ENCODE peak calls at places on chromosomes 11 and 22, in five cellular contexts. C is Kasumi-1, K is left ventricle myocardium inferior, D is prostate gland, Z is IMR-90. I is an unnamed sample.

GRCh38 chr11:76787911-76788596 is 4.9 kb downstream of the TSKU start:
- DNase-seq in C (no peak), K (no peak), D (no peak), Z (peak), I (peak)

GRCh38 chr11:114738954-114739353 is 60.6 kb downstream of the NXPE2 start:
- DNase-seq in C (peak), K (no peak), D (peak), Z (peak), I (no peak)

GRCh38 chr11:10934293-10934850 is 76.5 kb upstream of the ZBED5 start:
- DNase-seq in C (no peak), K (no peak), D (peak), Z (no peak), I (no peak)

GRCh38 chr11:5603326-5603725 is 6.9 kb downstream of the TRIM6 start:
- DNase-seq in C (no peak), K (no peak), D (no peak), Z (no peak), I (no peak)

GRCh38 chr22:40046126-40046525 is 51.4 kb downstream of the FAM83F start:
- DNase-seq in C (peak), K (no peak), D (no peak), Z (no peak), I (no peak)

GRCh38 chr11:75400110-75400865 is 970 bp downstream of the RPS3 start:
- DNase-seq in C (no peak), K (no peak), D (no peak), Z (peak), I (no peak)

GRCh38 chr11:79544324-79544723 is 103.5 kb upstream of the TENM4 start:
- DNase-seq in C (no peak), K (no peak), D (no peak), Z (no peak), I (no peak)

GRCh38 chr11:48103621-48104561 is 112.7 kb upstream of the OR4B1 start:
- DNase-seq in C (no peak), K (no peak), D (peak), Z (peak), I (peak)

GRCh38 chr11:74134661-74135515 is 35.9 kb downstream of the C2CD3 start:
- DNase-seq in C (no peak), K (no peak), D (no peak), Z (peak), I (peak)

GRCh38 chr22:36384766-36385400 is 2.9 kb downstream of the MYH9 start:
- DNase-seq in C (peak), K (no peak), D (no peak), Z (no peak), I (peak)

GRCh38 chr11:62669420-62670161 is 1.9 kb upstream of the UQCC3 start:
- DNase-seq in C (no peak), K (no peak), D (no peak), Z (no peak), I (peak)

GRCh38 chr11:32154275-32154674 is 63.4 kb downstream of the RCN1 start:
- DNase-seq in C (peak), K (no peak), D (no peak), Z (peak), I (peak)

GRCh38 chr11:77771135-77771534 is 49.4 kb downstream of the RSF1 start:
- DNase-seq in C (peak), K (no peak), D (no peak), Z (no peak), I (no peak)

GRCh38 chr11:111063711-111064110 is 181.8 kb upstream of the POU2AF2 start:
- DNase-seq in C (no peak), K (no peak), D (no peak), Z (peak), I (peak)

GRCh38 chr22:38753894-38754246 is 1.9 kb downstream of the SUN2 start:
- DNase-seq in C (no peak), K (no peak), D (no peak), Z (no peak), I (no peak)

GRCh38 chr22:37187891-37188761 is at the start of gene C1QTNF6:
- DNase-seq in C (no peak), K (peak), D (no peak), Z (peak), I (peak)

GRCh38 chr22:37544955-37545702 is 15.2 kb upstream of the CDC42EP1 start:
- DNase-seq in C (peak), K (peak), D (no peak), Z (peak), I (peak)

GRCh38 chr11:71934213-71934612 is 5.4 kb downstream of the RNF121 start:
- DNase-seq in C (no peak), K (no peak), D (no peak), Z (no peak), I (no peak)

GRCh38 chr11:76291576-76292526 is 85.5 kb upstream of the WNT11 start:
- DNase-seq in C (no peak), K (no peak), D (no peak), Z (no peak), I (no peak)

GRCh38 chr11:315516-315994 is 1.7 kb downstream of the IFITM1 start:
- DNase-seq in C (no peak), K (peak), D (no peak), Z (no peak), I (no peak)

GRCh38 chr22:29394931-29395581 is 6.7 kb upstream of the AP1B1 start:
- DNase-seq in C (peak), K (peak), D (peak), Z (peak), I (peak)

GRCh38 chr11:47861762-47862161 is 13.6 kb upstream of the NUP160 start:
- DNase-seq in C (no peak), K (no peak), D (no peak), Z (peak), I (peak)

GRCh38 chr11:127943763-127944162 is 643.6 kb downstream of the ETS1 start:
- DNase-seq in C (no peak), K (no peak), D (no peak), Z (no peak), I (no peak)

GRCh38 chr11:20058749-20059458 is 101.4 kb downstream of the DBX1 start:
- DNase-seq in C (no peak), K (no peak), D (no peak), Z (peak), I (no peak)

GRCh38 chr11:6655790-6656580 is at the start of gene DCHS1:
- DNase-seq in C (no peak), K (no peak), D (no peak), Z (no peak), I (peak)

GRCh38 chr11:26332572-26332915 is 614 bp downstream of the ANO3 start:
- DNase-seq in C (no peak), K (no peak), D (no peak), Z (no peak), I (peak)

GRCh38 chr11:106467486-106467885 is 390.0 kb downstream of the AASDHPPT start:
- DNase-seq in C (no peak), K (no peak), D (no peak), Z (no peak), I (no peak)

GRCh38 chr11:69267395-69267805 is 26.6 kb upstream of the MYEOV start:
- DNase-seq in C (no peak), K (no peak), D (no peak), Z (no peak), I (no peak)

GRCh38 chr11:36793542-36793926 is 195.5 kb upstream of the RAG2 start:
- DNase-seq in C (no peak), K (no peak), D (no peak), Z (no peak), I (no peak)

GRCh38 chr22:36386900-36387663 is 685 bp downstream of the MYH9 start:
- DNase-seq in C (peak), K (peak), D (peak), Z (no peak), I (no peak)

GRCh38 chr11:121650520-121651266 is 197.9 kb upstream of the SORL1-AS1 start:
- DNase-seq in C (no peak), K (no peak), D (no peak), Z (no peak), I (no peak)

GRCh38 chr11:47172740-47173139 is 3.9 kb downstream of the ARFGAP2 start:
- DNase-seq in C (peak), K (no peak), D (no peak), Z (no peak), I (no peak)

GRCh38 chr11:62433141-62433543 is 14.3 kb downstream of the SCGB1A1 start:
- DNase-seq in C (no peak), K (no peak), D (peak), Z (no peak), I (peak)

GRCh38 chr22:41873391-41873790 is 40.5 kb downstream of the SREBF2 start:
- DNase-seq in C (no peak), K (no peak), D (no peak), Z (no peak), I (no peak)

GRCh38 chr22:22021160-22021750 is 38.7 kb upstream of the TOP3B start:
- DNase-seq in C (no peak), K (no peak), D (no peak), Z (peak), I (no peak)

GRCh38 chr11:117720061-117720511 is 76.9 kb downstream of the DSCAML1 start:
- DNase-seq in C (no peak), K (no peak), D (no peak), Z (no peak), I (no peak)

GRCh38 chr22:50348058-50348457 is 4.9 kb downstream of the PPP6R2 start:
- DNase-seq in C (no peak), K (no peak), D (no peak), Z (no peak), I (no peak)

GRCh38 chr22:23804781-23805291 is 18.1 kb downstream of the SMARCB1 start:
- DNase-seq in C (no peak), K (no peak), D (no peak), Z (no peak), I (no peak)

GRCh38 chr11:112504056-112504455 is 243.4 kb upstream of the PLET1 start:
- DNase-seq in C (no peak), K (no peak), D (no peak), Z (peak), I (no peak)

GRCh38 chr22:44266811-44267760 is 45.7 kb downstream of the SHISAL1 start:
- DNase-seq in C (no peak), K (no peak), D (peak), Z (no peak), I (no peak)

I was measured in foreskin fibroblast.